ENCODE peak calls at places on chromosome 17, in four cellular contexts. B is A549, K is lower leg skin, M is body of pancreas. X is an unnamed sample.

GRCh38 chr17:4706121-4706520 is 2.2 kb upstream of the PELP1 start:
- DNase-seq in B (no peak), K (no peak), M (no peak), X (no peak)

GRCh38 chr17:17480593-17481148 is 3.9 kb downstream of the MED9 start:
- DNase-seq in B (no peak), K (no peak), M (no peak), X (no peak)

GRCh38 chr17:64095144-64095882 is 34.6 kb downstream of the ERN1 start:
- DNase-seq in B (no peak), K (no peak), M (peak), X (no peak)

GRCh38 chr17:60293580-60294335 is 98.2 kb downstream of the USP32 start:
- DNase-seq in B (no peak), K (no peak), M (no peak), X (no peak)

GRCh38 chr17:9002236-9002609 is 19.1 kb upstream of the NTN1 start:
- DNase-seq in B (no peak), K (no peak), M (no peak), X (no peak)

GRCh38 chr17:51015145-51015558 is 105.5 kb downstream of the SPAG9 start:
- DNase-seq in B (no peak), K (no peak), M (no peak), X (no peak)

GRCh38 chr17:75231071-75231470 is 25.6 kb downstream of the NUP85 start:
- DNase-seq in B (no peak), K (no peak), M (no peak), X (no peak)

GRCh38 chr17:7479389-7480192 is at the start of gene ZBTB4:
- DNase-seq in B (peak), K (peak), M (peak), X (peak)

GRCh38 chr17:72305472-72305871 is 184.7 kb downstream of the SOX9 start:
- DNase-seq in B (no peak), K (no peak), M (no peak), X (no peak)

GRCh38 chr17:39928868-39929651 is 1.5 kb downstream of the LRRC3C start:
- DNase-seq in B (peak), K (no peak), M (no peak), X (no peak)

GRCh38 chr17:44988256-44988942 is 20.3 kb upstream of the C1QL1 start:
- DNase-seq in B (no peak), K (no peak), M (peak), X (no peak)

GRCh38 chr17:75364078-75364477 is 41.4 kb downstream of the GRB2 start:
- DNase-seq in B (no peak), K (no peak), M (no peak), X (no peak)

GRCh38 chr17:78039581-78039980 is 81.1 kb downstream of the TNRC6C start:
- DNase-seq in B (no peak), K (no peak), M (no peak), X (no peak)

GRCh38 chr17:71986886-71987285 is 133.9 kb upstream of the SOX9 start:
- DNase-seq in B (no peak), K (no peak), M (no peak), X (no peak)

GRCh38 chr17:9611557-9611956 is 33.8 kb upstream of the USP43 start:
- DNase-seq in B (no peak), K (no peak), M (no peak), X (no peak)

GRCh38 chr17:7856081-7856791 is 1.1 kb downstream of the NAA38 start:
- DNase-seq in B (no peak), K (peak), M (peak), X (peak)

GRCh38 chr17:40870136-40870535 is 3.1 kb upstream of the KRT12 start:
- DNase-seq in B (no peak), K (no peak), M (no peak), X (no peak)

GRCh38 chr17:39809221-39809620 is 54.9 kb downstream of the IKZF3 start:
- DNase-seq in B (no peak), K (no peak), M (no peak), X (no peak)

GRCh38 chr17:5711344-5711743 is 127.0 kb upstream of the NLRP1 start:
- DNase-seq in B (no peak), K (peak), M (no peak), X (no peak)

GRCh38 chr17:5707482-5707881 is 123.2 kb upstream of the NLRP1 start:
- DNase-seq in B (no peak), K (no peak), M (no peak), X (no peak)

GRCh38 chr17:5705876-5706420 is 121.6 kb upstream of the NLRP1 start:
- DNase-seq in B (no peak), K (peak), M (no peak), X (no peak)

GRCh38 chr17:5706835-5707234 is 122.5 kb upstream of the NLRP1 start:
- DNase-seq in B (peak), K (peak), M (peak), X (peak)

GRCh38 chr17:5708344-5708743 is 124.0 kb upstream of the NLRP1 start:
- DNase-seq in B (no peak), K (no peak), M (no peak), X (no peak)
- H3K4me3 ChIP-seq in B (no peak), K (no peak), M (no peak), X (no peak)

GRCh38 chr17:65594585-65594940 is 33.1 kb upstream of the AXIN2 start:
- DNase-seq in B (no peak), K (no peak), M (no peak), X (no peak)

GRCh38 chr17:65592131-65592965 is 30.9 kb upstream of the AXIN2 start:
- DNase-seq in B (no peak), K (no peak), M (no peak), X (no peak)

GRCh38 chr17:65593092-65593869 is 31.8 kb upstream of the AXIN2 start:
- DNase-seq in B (no peak), K (no peak), M (no peak), X (no peak)

GRCh38 chr17:65595071-65595655 is 33.7 kb upstream of the AXIN2 start:
- DNase-seq in B (peak), K (no peak), M (no peak), X (no peak)

DNA sequence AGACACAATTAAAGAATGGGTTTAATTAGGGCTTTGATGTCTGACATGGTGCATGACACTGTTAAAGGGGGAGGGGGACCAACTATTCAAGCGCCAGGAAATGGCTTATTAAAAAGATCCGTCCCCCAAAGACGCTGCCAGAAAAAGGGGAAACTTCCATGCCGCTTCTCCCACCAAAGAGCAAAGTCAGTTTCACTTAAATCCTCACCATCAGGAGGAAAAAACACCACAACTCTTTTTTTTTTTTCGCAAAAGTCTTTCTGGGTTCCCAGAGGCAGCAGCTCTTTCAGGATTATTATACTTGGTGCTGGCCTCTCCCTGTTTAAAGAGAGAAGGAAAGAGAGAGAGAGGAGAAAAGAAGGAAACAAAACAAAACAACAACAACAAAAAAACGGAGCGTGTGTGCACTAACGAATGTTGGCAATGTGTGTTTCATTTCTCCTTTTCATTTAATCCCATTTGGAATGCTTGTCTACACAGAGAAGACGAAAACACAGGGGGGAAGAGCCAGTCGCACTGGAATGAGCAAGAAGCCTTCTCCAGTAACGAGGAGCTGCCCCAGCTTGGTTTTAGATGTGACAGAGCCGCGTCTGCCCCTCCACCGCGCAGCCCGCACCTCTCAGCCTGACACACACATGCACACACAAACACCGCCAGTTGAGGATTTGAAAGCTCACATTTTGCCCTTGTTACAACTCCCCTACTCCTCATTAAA is 32.6 kb upstream of the AXIN2 start:
- DNase-seq in B (no peak), K (no peak), M (no peak), X (no peak)
- H3K4me3 ChIP-seq in B (no peak), K (no peak), M (no peak), X (no peak)

GRCh38 chr17:12727881-12728280 is 61.4 kb upstream of the ARHGAP44 start:
- DNase-seq in B (no peak), K (no peak), M (no peak), X (no peak)
- H3K4me3 ChIP-seq in B (no peak), K (no peak), M (no peak), X (no peak)

GRCh38 chr17:65208753-65209152 is 71.6 kb downstream of the RGS9 start:
- DNase-seq in B (no peak), K (no peak), M (no peak), X (no peak)
- H3K4me3 ChIP-seq in B (no peak), K (no peak), M (no peak), X (no peak)

X was measured in transverse colon.